ENCODE peak calls at places on chromosomes 13 and 19, in ten cellular contexts. One of them, this sample, is unnamed.

GRCh38 chr13:89688908-89689307 is 1658.6 kb upstream of the MIR17HG start:
- DNase-seq in fibroblast of mammary gland: no peak
- DNase-seq in heart right ventricle: peak
- DNase-seq in AG04449: no peak
- DNase-seq in OCI-LY7: no peak
- DNase-seq in thoracic aorta: no peak
- DNase-seq in psoas muscle: no peak
- DNase-seq in HL-60: no peak
- DNase-seq in AG04450: no peak
- DNase-seq in mucosa of descending colon: no peak
- DNase-seq in this sample: no peak

GRCh38 chr19:49113762-49114629 is at the start of gene LIN7B:
- DNase-seq in AG04449: no peak
- DNase-seq in mucosa of descending colon: peak
- DNase-seq in psoas muscle: peak
- DNase-seq in heart right ventricle: peak
- DNase-seq in OCI-LY7: peak
- DNase-seq in thoracic aorta: no peak
- DNase-seq in AG04450: no peak
- DNase-seq in fibroblast of mammary gland: peak
- DNase-seq in HL-60: peak
- DNase-seq in this sample: no peak

GRCh38 chr19:50486823-50487515 is 10.3 kb upstream of the GARIN5A start:
- DNase-seq in thoracic aorta: no peak
- DNase-seq in AG04449: no peak
- DNase-seq in AG04450: no peak
- DNase-seq in fibroblast of mammary gland: peak
- DNase-seq in psoas muscle: peak
- DNase-seq in heart right ventricle: no peak
- DNase-seq in mucosa of descending colon: peak
- DNase-seq in OCI-LY7: peak
- DNase-seq in HL-60: peak
- DNase-seq in this sample: no peak

GRCh38 chr13:36966404-36966803 is 32.7 kb downstream of the ALG5 start:
- DNase-seq in psoas muscle: no peak
- DNase-seq in fibroblast of mammary gland: peak
- DNase-seq in thoracic aorta: no peak
- DNase-seq in HL-60: no peak
- DNase-seq in AG04449: no peak
- DNase-seq in AG04450: no peak
- DNase-seq in heart right ventricle: no peak
- DNase-seq in mucosa of descending colon: no peak
- DNase-seq in OCI-LY7: no peak
- DNase-seq in this sample: no peak

GRCh38 chr19:38266981-38267597 is 2.7 kb downstream of the SPINT2 start:
- DNase-seq in psoas muscle: no peak
- DNase-seq in thoracic aorta: no peak
- DNase-seq in fibroblast of mammary gland: no peak
- DNase-seq in OCI-LY7: no peak
- DNase-seq in heart right ventricle: no peak
- DNase-seq in HL-60: no peak
- DNase-seq in mucosa of descending colon: peak
- DNase-seq in AG04450: peak
- DNase-seq in AG04449: no peak
- DNase-seq in this sample: no peak

GRCh38 chr19:23762884-23763711 is 4.4 kb upstream of the ZNF681 start:
- DNase-seq in fibroblast of mammary gland: peak
- DNase-seq in HL-60: no peak
- DNase-seq in AG04449: no peak
- DNase-seq in psoas muscle: peak
- DNase-seq in heart right ventricle: peak
- DNase-seq in mucosa of descending colon: peak
- DNase-seq in OCI-LY7: peak
- DNase-seq in thoracic aorta: no peak
- DNase-seq in AG04450: no peak
- DNase-seq in this sample: no peak

GRCh38 chr13:44230071-44230470 is 143.6 kb upstream of the SERP2 start:
- DNase-seq in HL-60: no peak
- DNase-seq in OCI-LY7: no peak
- DNase-seq in AG04450: no peak
- DNase-seq in heart right ventricle: no peak
- DNase-seq in AG04449: no peak
- DNase-seq in psoas muscle: no peak
- DNase-seq in fibroblast of mammary gland: no peak
- DNase-seq in thoracic aorta: no peak
- DNase-seq in mucosa of descending colon: no peak
- DNase-seq in this sample: no peak

GRCh38 chr13:38687246-38688229 is 661 bp downstream of the FREM2 start:
- DNase-seq in AG04449: no peak
- DNase-seq in thoracic aorta: no peak
- DNase-seq in HL-60: no peak
- DNase-seq in fibroblast of mammary gland: peak
- DNase-seq in OCI-LY7: no peak
- DNase-seq in heart right ventricle: no peak
- DNase-seq in mucosa of descending colon: peak
- DNase-seq in AG04450: no peak
- DNase-seq in psoas muscle: peak
- DNase-seq in this sample: no peak

GRCh38 chr19:53849237-53849676 is 18.4 kb upstream of the MYADM start:
- DNase-seq in AG04450: no peak
- DNase-seq in AG04449: no peak
- DNase-seq in thoracic aorta: no peak
- DNase-seq in mucosa of descending colon: no peak
- DNase-seq in psoas muscle: no peak
- DNase-seq in HL-60: peak
- DNase-seq in fibroblast of mammary gland: peak
- DNase-seq in OCI-LY7: no peak
- DNase-seq in heart right ventricle: peak
- DNase-seq in this sample: peak

GRCh38 chr19:43504426-43505185 is at the start of gene PHLDB3:
- DNase-seq in fibroblast of mammary gland: no peak
- DNase-seq in thoracic aorta: no peak
- DNase-seq in AG04449: no peak
- DNase-seq in AG04450: no peak
- DNase-seq in mucosa of descending colon: peak
- DNase-seq in OCI-LY7: no peak
- DNase-seq in HL-60: peak
- DNase-seq in psoas muscle: peak
- DNase-seq in heart right ventricle: peak
- DNase-seq in this sample: no peak

GRCh38 chr19:7856679-7857663 is 17.2 kb downstream of the PRR36 start:
- DNase-seq in fibroblast of mammary gland: no peak
- DNase-seq in heart right ventricle: no peak
- DNase-seq in AG04449: no peak
- DNase-seq in AG04450: no peak
- DNase-seq in HL-60: no peak
- DNase-seq in OCI-LY7: peak
- DNase-seq in thoracic aorta: no peak
- DNase-seq in mucosa of descending colon: no peak
- DNase-seq in psoas muscle: peak
- DNase-seq in this sample: no peak

GRCh38 chr13:54836273-54836672 is 1807.7 kb downstream of the OLFM4 start:
- DNase-seq in mucosa of descending colon: no peak
- DNase-seq in thoracic aorta: no peak
- DNase-seq in OCI-LY7: no peak
- DNase-seq in AG04450: no peak
- DNase-seq in HL-60: no peak
- DNase-seq in heart right ventricle: no peak
- DNase-seq in AG04449: no peak
- DNase-seq in fibroblast of mammary gland: no peak
- DNase-seq in psoas muscle: no peak
- DNase-seq in this sample: no peak

DNA sequence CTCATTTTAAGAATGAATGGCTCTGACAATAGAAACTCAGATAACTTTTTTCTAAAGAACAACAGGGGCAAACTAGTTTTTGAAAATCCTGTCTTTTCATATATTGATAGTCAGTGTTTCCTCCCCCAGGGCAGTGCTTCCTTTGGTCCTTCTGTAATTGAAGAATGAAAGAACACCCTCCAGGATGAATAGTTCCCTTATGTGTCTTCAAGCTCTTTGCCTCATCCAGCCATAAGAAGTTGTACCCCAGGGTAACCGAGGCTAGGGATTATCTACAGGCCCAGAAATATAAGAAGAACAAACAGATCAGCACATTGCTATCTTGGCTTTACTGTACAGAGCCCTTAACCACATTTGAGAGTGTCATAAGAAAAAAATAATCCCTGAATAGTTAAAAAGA is 12.1 kb upstream of the ERICH6B start:
- DNase-seq in psoas muscle: no peak
- DNase-seq in heart right ventricle: no peak
- DNase-seq in mucosa of descending colon: no peak
- DNase-seq in fibroblast of mammary gland: no peak
- DNase-seq in OCI-LY7: no peak
- DNase-seq in thoracic aorta: no peak
- DNase-seq in AG04449: no peak
- DNase-seq in HL-60: no peak
- DNase-seq in AG04450: no peak
- DNase-seq in this sample: no peak
- H3K4me3 ChIP-seq in psoas muscle: no peak
- H3K4me3 ChIP-seq in heart right ventricle: no peak
- H3K4me3 ChIP-seq in mucosa of descending colon: no peak
- H3K4me3 ChIP-seq in fibroblast of mammary gland: no peak
- H3K4me3 ChIP-seq in OCI-LY7: no peak
- H3K4me3 ChIP-seq in thoracic aorta: no peak
- H3K4me3 ChIP-seq in AG04449: no peak
- H3K4me3 ChIP-seq in HL-60: no peak
- H3K4me3 ChIP-seq in AG04450: no peak
- H3K4me3 ChIP-seq in this sample: no peak

DNA sequence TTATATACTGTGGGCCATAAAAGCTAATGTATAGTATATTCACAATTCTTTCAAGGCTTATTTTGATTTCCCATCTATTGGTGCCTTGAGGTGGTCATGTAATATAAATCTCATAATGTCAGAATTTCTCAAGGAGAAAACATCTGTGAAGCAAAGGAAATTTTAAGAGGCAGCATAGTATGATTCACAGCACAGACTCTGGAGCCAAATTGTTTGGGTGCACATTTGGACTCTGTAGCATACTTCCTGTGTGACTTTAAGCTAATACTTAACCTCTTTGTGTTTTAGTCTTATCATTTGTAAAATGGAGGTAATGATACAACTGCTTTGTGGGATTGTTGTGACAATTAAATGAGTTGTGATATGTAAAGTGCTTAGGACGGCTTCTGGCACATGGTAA is 67.6 kb downstream of the PIBF1 start:
- DNase-seq in psoas muscle: no peak
- DNase-seq in OCI-LY7: no peak
- DNase-seq in AG04450: no peak
- DNase-seq in HL-60: no peak
- DNase-seq in heart right ventricle: no peak
- DNase-seq in fibroblast of mammary gland: peak
- DNase-seq in mucosa of descending colon: no peak
- DNase-seq in AG04449: no peak
- DNase-seq in thoracic aorta: no peak
- DNase-seq in this sample: peak
- TF ChIP-seq CTCF in psoas muscle: no peak
- TF ChIP-seq CTCF in OCI-LY7: no peak
- TF ChIP-seq CTCF in AG04450: no peak
- TF ChIP-seq CTCF in HL-60: no peak
- TF ChIP-seq CTCF in heart right ventricle: no peak
- TF ChIP-seq CTCF in fibroblast of mammary gland: no peak
- TF ChIP-seq CTCF in mucosa of descending colon: no peak
- TF ChIP-seq CTCF in AG04449: no peak
- TF ChIP-seq CTCF in thoracic aorta: no peak
- TF ChIP-seq CTCF in this sample: no peak

GRCh38 chr19:11480081-11480926 is 542 bp downstream of the ELAVL3 start:
- DNase-seq in heart right ventricle: no peak
- DNase-seq in psoas muscle: no peak
- DNase-seq in AG04449: no peak
- DNase-seq in fibroblast of mammary gland: no peak
- DNase-seq in OCI-LY7: no peak
- DNase-seq in HL-60: no peak
- DNase-seq in mucosa of descending colon: no peak
- DNase-seq in AG04450: no peak
- DNase-seq in thoracic aorta: no peak
- DNase-seq in this sample: no peak
- H3K4me3 ChIP-seq in heart right ventricle: peak
- H3K4me3 ChIP-seq in psoas muscle: peak
- H3K4me3 ChIP-seq in AG04449: no peak
- H3K4me3 ChIP-seq in fibroblast of mammary gland: no peak
- H3K4me3 ChIP-seq in OCI-LY7: no peak
- H3K4me3 ChIP-seq in HL-60: no peak
- H3K4me3 ChIP-seq in mucosa of descending colon: no peak
- H3K4me3 ChIP-seq in AG04450: no peak
- H3K4me3 ChIP-seq in thoracic aorta: peak
- H3K4me3 ChIP-seq in this sample: no peak

GRCh38 chr13:30052127-30052526 is 201.7 kb upstream of the UBL3 start:
- DNase-seq in OCI-LY7: no peak
- DNase-seq in fibroblast of mammary gland: no peak
- DNase-seq in psoas muscle: no peak
- DNase-seq in AG04449: no peak
- DNase-seq in AG04450: no peak
- DNase-seq in heart right ventricle: no peak
- DNase-seq in HL-60: peak
- DNase-seq in thoracic aorta: no peak
- DNase-seq in mucosa of descending colon: no peak
- DNase-seq in this sample: no peak
- TF ChIP-seq CTCF in OCI-LY7: peak
- TF ChIP-seq CTCF in fibroblast of mammary gland: no peak
- TF ChIP-seq CTCF in psoas muscle: no peak
- TF ChIP-seq CTCF in AG04449: no peak
- TF ChIP-seq CTCF in AG04450: no peak
- TF ChIP-seq CTCF in heart right ventricle: no peak
- TF ChIP-seq CTCF in HL-60: no peak
- TF ChIP-seq CTCF in thoracic aorta: no peak
- TF ChIP-seq CTCF in mucosa of descending colon: no peak
- TF ChIP-seq CTCF in this sample: no peak

GRCh38 chr13:42318570-42318969 is 46.6 kb downstream of the AKAP11 start:
- DNase-seq in OCI-LY7: no peak
- DNase-seq in psoas muscle: no peak
- DNase-seq in AG04450: no peak
- DNase-seq in thoracic aorta: no peak
- DNase-seq in fibroblast of mammary gland: no peak
- DNase-seq in mucosa of descending colon: no peak
- DNase-seq in HL-60: no peak
- DNase-seq in AG04449: no peak
- DNase-seq in heart right ventricle: no peak
- DNase-seq in this sample: no peak

GRCh38 chr13:42307461-42307860 is 35.5 kb downstream of the AKAP11 start:
- DNase-seq in thoracic aorta: no peak
- DNase-seq in HL-60: no peak
- DNase-seq in psoas muscle: no peak
- DNase-seq in fibroblast of mammary gland: no peak
- DNase-seq in AG04449: no peak
- DNase-seq in mucosa of descending colon: no peak
- DNase-seq in OCI-LY7: no peak
- DNase-seq in heart right ventricle: no peak
- DNase-seq in AG04450: no peak
- DNase-seq in this sample: no peak

GRCh38 chr13:42312817-42313431 is 41.0 kb downstream of the AKAP11 start:
- DNase-seq in AG04450: no peak
- DNase-seq in HL-60: no peak
- DNase-seq in AG04449: no peak
- DNase-seq in thoracic aorta: no peak
- DNase-seq in OCI-LY7: no peak
- DNase-seq in psoas muscle: no peak
- DNase-seq in mucosa of descending colon: no peak
- DNase-seq in fibroblast of mammary gland: no peak
- DNase-seq in heart right ventricle: no peak
- DNase-seq in this sample: no peak
- H3K4me3 ChIP-seq in AG04450: no peak
- H3K4me3 ChIP-seq in HL-60: no peak
- H3K4me3 ChIP-seq in AG04449: no peak
- H3K4me3 ChIP-seq in thoracic aorta: no peak
- H3K4me3 ChIP-seq in OCI-LY7: no peak
- H3K4me3 ChIP-seq in psoas muscle: no peak
- H3K4me3 ChIP-seq in mucosa of descending colon: no peak
- H3K4me3 ChIP-seq in fibroblast of mammary gland: no peak
- H3K4me3 ChIP-seq in heart right ventricle: no peak
- H3K4me3 ChIP-seq in this sample: no peak

This sample was measured in AG09309.